ENCODE peak calls at places on chromosomes 13 and 19, in seven cellular contexts. One of them, this sample, is unnamed.

GRCh38 chr19:46413262-46414031 is at the start of gene CCDC8:
- DNase-seq in B cell: no peak
- DNase-seq in GM10248: no peak
- DNase-seq in astrocyte of the spinal cord: peak; percentile 97
- DNase-seq in CD4-positive, alpha-beta T cell: no peak
- DNase-seq in cardiac fibroblast: peak; percentile 85
- DNase-seq in epithelial cell of esophagus: peak; percentile 90
- DNase-seq in this sample: no peak

GRCh38 chr13:101712026-101712348 is 259.5 kb downstream of the ITGBL1 start:
- DNase-seq in epithelial cell of esophagus: no peak
- DNase-seq in CD4-positive, alpha-beta T cell: no peak
- DNase-seq in GM10248: no peak
- DNase-seq in B cell: no peak
- DNase-seq in astrocyte of the spinal cord: no peak
- DNase-seq in cardiac fibroblast: peak; percentile 45
- DNase-seq in this sample: no peak

GRCh38 chr19:34787059-34787824 is 14.2 kb upstream of the ZNF599 start:
- DNase-seq in epithelial cell of esophagus: no peak
- DNase-seq in B cell: no peak
- DNase-seq in astrocyte of the spinal cord: no peak
- DNase-seq in cardiac fibroblast: no peak
- DNase-seq in GM10248: no peak
- DNase-seq in CD4-positive, alpha-beta T cell: no peak
- DNase-seq in this sample: no peak

GRCh38 chr13:108835082-108835481 is 205.7 kb downstream of the MYO16 start:
- DNase-seq in B cell: no peak
- DNase-seq in astrocyte of the spinal cord: no peak
- DNase-seq in cardiac fibroblast: no peak
- DNase-seq in GM10248: no peak
- DNase-seq in CD4-positive, alpha-beta T cell: no peak
- DNase-seq in epithelial cell of esophagus: no peak
- DNase-seq in this sample: no peak

GRCh38 chr13:94233401-94233800 is 246.1 kb downstream of the DCT start:
- DNase-seq in cardiac fibroblast: peak; percentile 98
- DNase-seq in astrocyte of the spinal cord: peak; percentile 90
- DNase-seq in GM10248: no peak
- DNase-seq in epithelial cell of esophagus: peak; percentile 90
- DNase-seq in B cell: no peak
- DNase-seq in CD4-positive, alpha-beta T cell: no peak
- DNase-seq in this sample: no peak

GRCh38 chr19:46696052-46696451 is 20.9 kb downstream of the PRKD2 start:
- DNase-seq in cardiac fibroblast: no peak
- DNase-seq in GM10248: no peak
- DNase-seq in astrocyte of the spinal cord: no peak
- DNase-seq in CD4-positive, alpha-beta T cell: no peak
- DNase-seq in epithelial cell of esophagus: no peak
- DNase-seq in B cell: no peak
- DNase-seq in this sample: no peak

GRCh38 chr13:22243519-22244197 is 572.8 kb downstream of the FGF9 start:
- DNase-seq in B cell: no peak
- DNase-seq in cardiac fibroblast: no peak
- DNase-seq in epithelial cell of esophagus: no peak
- DNase-seq in CD4-positive, alpha-beta T cell: no peak
- DNase-seq in GM10248: no peak
- DNase-seq in astrocyte of the spinal cord: no peak
- DNase-seq in this sample: no peak

GRCh38 chr19:30084390-30084819 is 142.4 kb downstream of the URI1 start:
- DNase-seq in B cell: no peak
- DNase-seq in GM10248: no peak
- DNase-seq in cardiac fibroblast: no peak
- DNase-seq in astrocyte of the spinal cord: no peak
- DNase-seq in epithelial cell of esophagus: no peak
- DNase-seq in CD4-positive, alpha-beta T cell: no peak
- DNase-seq in this sample: no peak

GRCh38 chr19:7869453-7869909 is 4.7 kb downstream of the PRR36 start:
- DNase-seq in CD4-positive, alpha-beta T cell: peak; percentile 74
- DNase-seq in B cell: peak; percentile 91
- DNase-seq in GM10248: peak; percentile 84
- DNase-seq in cardiac fibroblast: peak; percentile 47
- DNase-seq in astrocyte of the spinal cord: no peak
- DNase-seq in epithelial cell of esophagus: peak; percentile 85
- DNase-seq in this sample: no peak

DNA sequence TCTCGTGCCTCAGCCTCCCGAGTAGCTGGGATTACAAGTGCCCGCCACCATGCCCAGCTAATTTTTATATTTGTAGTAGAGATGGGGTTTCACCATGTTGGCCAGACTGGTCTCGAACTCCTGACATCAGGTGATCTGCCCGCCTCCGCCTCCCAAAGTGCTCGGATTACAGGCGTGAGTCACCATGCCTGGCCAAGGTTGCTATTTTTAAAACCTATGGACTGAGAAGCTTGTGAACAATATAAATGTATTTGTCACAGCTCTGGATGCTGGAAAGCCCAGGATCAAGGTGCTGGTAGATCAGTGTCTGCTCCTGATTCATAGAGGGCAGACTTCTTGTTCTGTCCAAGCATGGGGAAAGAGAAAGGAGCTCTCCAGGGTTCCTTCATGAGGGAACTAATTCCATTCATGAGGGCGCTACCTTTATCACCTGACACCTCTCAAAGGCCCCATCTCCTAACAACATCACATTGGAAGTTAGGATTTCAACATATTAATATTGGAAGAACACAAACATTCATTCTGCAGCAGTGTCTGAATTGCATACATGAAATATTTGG is 16.1 kb downstream of the CARD8 start:
- DNase-seq in astrocyte of the spinal cord: peak; percentile 23
- DNase-seq in GM10248: no peak
- DNase-seq in cardiac fibroblast: peak; percentile 44
- DNase-seq in B cell: no peak
- DNase-seq in epithelial cell of esophagus: peak; percentile 41
- DNase-seq in CD4-positive, alpha-beta T cell: no peak
- DNase-seq in this sample: no peak
- TF ChIP-seq CTCF in astrocyte of the spinal cord: no peak
- TF ChIP-seq CTCF in GM10248: no peak
- TF ChIP-seq CTCF in cardiac fibroblast: no peak
- TF ChIP-seq CTCF in B cell: no peak
- TF ChIP-seq CTCF in epithelial cell of esophagus: no peak
- TF ChIP-seq CTCF in CD4-positive, alpha-beta T cell: no peak
- TF ChIP-seq CTCF in this sample: no peak

GRCh38 chr19:18211683-18212082 is 7.8 kb upstream of the RAB3A start:
- DNase-seq in epithelial cell of esophagus: no peak
- DNase-seq in B cell: peak; percentile 13
- DNase-seq in GM10248: no peak
- DNase-seq in CD4-positive, alpha-beta T cell: no peak
- DNase-seq in astrocyte of the spinal cord: no peak
- DNase-seq in cardiac fibroblast: no peak
- DNase-seq in this sample: peak; percentile 8

GRCh38 chr19:18205180-18205915 is 1.5 kb upstream of the RAB3A start:
- DNase-seq in epithelial cell of esophagus: peak; percentile 62
- DNase-seq in B cell: peak; percentile 82
- DNase-seq in astrocyte of the spinal cord: peak; percentile 74
- DNase-seq in CD4-positive, alpha-beta T cell: peak; percentile 30
- DNase-seq in cardiac fibroblast: peak; percentile 76
- DNase-seq in GM10248: peak; percentile 77
- DNase-seq in this sample: no peak

GRCh38 chr19:18204394-18205179 is 745 bp upstream of the RAB3A start:
- DNase-seq in GM10248: no peak
- DNase-seq in cardiac fibroblast: no peak
- DNase-seq in CD4-positive, alpha-beta T cell: peak; percentile 16
- DNase-seq in astrocyte of the spinal cord: no peak
- DNase-seq in B cell: peak; percentile 76
- DNase-seq in epithelial cell of esophagus: no peak
- DNase-seq in this sample: no peak

GRCh38 chr19:18206018-18206417 is 2.2 kb upstream of the RAB3A start:
- DNase-seq in CD4-positive, alpha-beta T cell: no peak
- DNase-seq in GM10248: no peak
- DNase-seq in astrocyte of the spinal cord: no peak
- DNase-seq in B cell: no peak
- DNase-seq in epithelial cell of esophagus: no peak
- DNase-seq in cardiac fibroblast: no peak
- DNase-seq in this sample: no peak

GRCh38 chr19:18208098-18208951 is 4.5 kb upstream of the RAB3A start:
- DNase-seq in GM10248: peak; percentile 61
- DNase-seq in cardiac fibroblast: peak; percentile 89
- DNase-seq in epithelial cell of esophagus: no peak
- DNase-seq in CD4-positive, alpha-beta T cell: peak; percentile 49
- DNase-seq in B cell: peak; percentile 79
- DNase-seq in astrocyte of the spinal cord: no peak
- DNase-seq in this sample: peak; percentile 26
- TF ChIP-seq CTCF in GM10248: peak; percentile 62
- TF ChIP-seq CTCF in cardiac fibroblast: peak; percentile 60
- TF ChIP-seq CTCF in epithelial cell of esophagus: peak; percentile 53
- TF ChIP-seq CTCF in CD4-positive, alpha-beta T cell: peak; percentile 72
- TF ChIP-seq CTCF in B cell: peak; percentile 82
- TF ChIP-seq CTCF in astrocyte of the spinal cord: peak; percentile 51
- TF ChIP-seq CTCF in this sample: peak; percentile 41

DNA sequence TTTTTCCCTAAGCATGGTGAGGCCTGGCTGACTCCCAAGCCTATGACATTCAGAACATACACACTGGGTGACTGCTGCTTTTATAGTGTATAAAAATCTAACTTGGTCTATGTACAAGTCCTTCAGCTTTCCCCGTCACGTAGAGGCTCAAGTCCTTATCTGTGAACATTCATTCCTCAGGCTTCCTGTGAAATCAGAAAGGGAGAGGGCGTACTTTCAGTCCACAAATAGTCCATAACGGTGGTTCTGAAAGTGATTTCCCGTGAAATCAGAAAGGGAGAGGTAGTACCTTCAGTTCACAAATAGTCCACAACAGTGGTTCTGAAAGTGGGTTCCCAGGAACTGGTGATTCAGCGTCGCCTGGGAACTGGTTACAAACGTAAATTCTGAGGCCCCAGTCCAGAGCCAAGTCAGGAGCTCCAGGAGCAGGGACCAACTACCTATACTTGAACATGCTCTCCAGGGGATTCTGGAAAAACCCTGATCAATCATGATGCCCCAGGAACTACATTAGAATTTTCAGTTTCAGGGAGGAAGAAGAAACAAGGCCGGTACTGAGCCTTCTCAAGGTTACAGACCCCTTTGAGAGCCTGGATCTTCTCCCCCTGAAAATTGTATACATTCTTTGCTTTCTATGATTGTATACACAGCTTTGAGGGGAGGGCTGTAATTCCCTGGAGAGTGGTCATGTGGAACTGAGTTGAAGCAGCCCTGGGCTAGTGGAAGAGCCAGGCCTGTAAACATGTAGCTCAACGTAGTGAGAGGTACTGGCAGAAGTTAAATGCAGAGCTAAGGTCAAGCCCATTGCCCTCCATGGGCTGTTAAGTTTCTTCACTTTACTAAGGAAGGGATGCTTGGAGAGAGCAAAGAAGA is 17.3 kb downstream of the DOCK9 start:
- DNase-seq in B cell: no peak
- DNase-seq in CD4-positive, alpha-beta T cell: no peak
- DNase-seq in astrocyte of the spinal cord: no peak
- DNase-seq in epithelial cell of esophagus: no peak
- DNase-seq in cardiac fibroblast: no peak
- DNase-seq in GM10248: no peak
- DNase-seq in this sample: no peak
- TF ChIP-seq CTCF in B cell: no peak
- TF ChIP-seq CTCF in CD4-positive, alpha-beta T cell: no peak
- TF ChIP-seq CTCF in astrocyte of the spinal cord: no peak
- TF ChIP-seq CTCF in epithelial cell of esophagus: no peak
- TF ChIP-seq CTCF in cardiac fibroblast: no peak
- TF ChIP-seq CTCF in GM10248: no peak
- TF ChIP-seq CTCF in this sample: no peak

GRCh38 chr13:59398127-59398526 is 765.6 kb downstream of the DIAPH3 start:
- DNase-seq in B cell: no peak
- DNase-seq in cardiac fibroblast: peak; percentile 30
- DNase-seq in CD4-positive, alpha-beta T cell: no peak
- DNase-seq in astrocyte of the spinal cord: no peak
- DNase-seq in GM10248: no peak
- DNase-seq in epithelial cell of esophagus: no peak
- DNase-seq in this sample: no peak
- TF ChIP-seq CTCF in B cell: no peak
- TF ChIP-seq CTCF in cardiac fibroblast: no peak
- TF ChIP-seq CTCF in CD4-positive, alpha-beta T cell: no peak
- TF ChIP-seq CTCF in astrocyte of the spinal cord: no peak
- TF ChIP-seq CTCF in GM10248: no peak
- TF ChIP-seq CTCF in epithelial cell of esophagus: no peak
- TF ChIP-seq CTCF in this sample: no peak

GRCh38 chr19:17079710-17080440 is 4.3 kb downstream of the MYO9B start:
- DNase-seq in B cell: peak; percentile 55
- DNase-seq in epithelial cell of esophagus: peak; percentile 99
- DNase-seq in astrocyte of the spinal cord: peak; percentile 99
- DNase-seq in cardiac fibroblast: peak; percentile 99
- DNase-seq in GM10248: peak; percentile 70
- DNase-seq in CD4-positive, alpha-beta T cell: peak; percentile 44
- DNase-seq in this sample: no peak
- TF ChIP-seq CTCF in B cell: peak; percentile 32
- TF ChIP-seq CTCF in epithelial cell of esophagus: peak; percentile 67
- TF ChIP-seq CTCF in astrocyte of the spinal cord: peak; percentile 76
- TF ChIP-seq CTCF in cardiac fibroblast: peak; percentile 80
- TF ChIP-seq CTCF in GM10248: peak; percentile 27
- TF ChIP-seq CTCF in CD4-positive, alpha-beta T cell: no peak
- TF ChIP-seq CTCF in this sample: no peak

GRCh38 chr13:80037505-80037888 is 303.4 kb downstream of the SPRY2 start:
- DNase-seq in astrocyte of the spinal cord: peak; percentile 88
- DNase-seq in B cell: no peak
- DNase-seq in cardiac fibroblast: peak; percentile 95
- DNase-seq in CD4-positive, alpha-beta T cell: no peak
- DNase-seq in GM10248: no peak
- DNase-seq in epithelial cell of esophagus: peak; percentile 94
- DNase-seq in this sample: no peak
- TF ChIP-seq CTCF in astrocyte of the spinal cord: no peak
- TF ChIP-seq CTCF in B cell: no peak
- TF ChIP-seq CTCF in cardiac fibroblast: no peak
- TF ChIP-seq CTCF in CD4-positive, alpha-beta T cell: no peak
- TF ChIP-seq CTCF in GM10248: no peak
- TF ChIP-seq CTCF in epithelial cell of esophagus: no peak
- TF ChIP-seq CTCF in this sample: no peak

GRCh38 chr19:12833747-12834417 is 497 bp downstream of the RTBDN start:
- DNase-seq in CD4-positive, alpha-beta T cell: no peak
- DNase-seq in GM10248: peak; percentile 69
- DNase-seq in cardiac fibroblast: no peak
- DNase-seq in astrocyte of the spinal cord: no peak
- DNase-seq in epithelial cell of esophagus: peak; percentile 36
- DNase-seq in B cell: peak; percentile 82
- DNase-seq in this sample: peak; percentile 63
- TF ChIP-seq CTCF in CD4-positive, alpha-beta T cell: no peak
- TF ChIP-seq CTCF in GM10248: no peak
- TF ChIP-seq CTCF in cardiac fibroblast: no peak
- TF ChIP-seq CTCF in astrocyte of the spinal cord: no peak
- TF ChIP-seq CTCF in epithelial cell of esophagus: no peak
- TF ChIP-seq CTCF in B cell: no peak
- TF ChIP-seq CTCF in this sample: no peak

DNA sequence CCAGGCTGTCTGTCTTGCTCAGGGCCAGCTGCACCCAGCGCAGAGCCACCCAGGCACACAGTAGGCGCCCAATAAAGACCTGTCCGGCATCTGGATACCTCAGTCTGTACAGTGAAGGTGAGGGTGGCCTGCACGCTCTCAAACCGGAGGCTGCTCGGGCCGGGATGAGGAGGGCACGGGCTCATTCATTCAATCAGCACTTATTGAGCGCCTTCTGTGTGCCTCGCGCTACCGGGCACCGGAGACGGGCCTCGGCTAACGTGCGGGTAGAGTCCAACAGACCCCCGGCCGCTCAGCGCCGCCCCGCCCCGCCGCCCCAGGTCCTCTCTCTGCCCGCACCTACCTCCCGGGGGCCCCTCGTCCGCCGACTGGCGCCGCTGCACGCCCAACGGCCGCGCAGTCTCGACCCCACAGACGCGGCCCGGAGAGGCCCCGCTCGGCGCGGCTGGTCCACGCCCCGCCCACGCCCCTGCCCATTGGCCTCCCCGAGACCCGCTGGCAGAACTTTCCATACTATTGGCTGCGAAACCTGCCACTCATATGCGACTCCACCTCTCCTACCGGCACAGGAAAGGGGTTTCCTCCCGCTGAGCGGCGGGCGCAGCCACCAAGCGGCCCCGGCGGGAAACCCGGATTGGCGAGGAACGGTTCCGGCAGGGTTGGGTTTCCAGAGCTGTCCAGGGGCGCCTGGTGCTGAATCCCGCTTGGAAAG is at the start of gene SLC39A3:
- DNase-seq in GM10248: peak; percentile 100
- DNase-seq in epithelial cell of esophagus: peak; percentile 99
- DNase-seq in B cell: peak; percentile 100
- DNase-seq in CD4-positive, alpha-beta T cell: peak; percentile 99
- DNase-seq in cardiac fibroblast: peak; percentile 99
- DNase-seq in astrocyte of the spinal cord: peak; percentile 98
- DNase-seq in this sample: peak; percentile 100
- TF ChIP-seq CTCF in GM10248: peak; percentile 3
- TF ChIP-seq CTCF in epithelial cell of esophagus: no peak
- TF ChIP-seq CTCF in B cell: no peak
- TF ChIP-seq CTCF in CD4-positive, alpha-beta T cell: no peak
- TF ChIP-seq CTCF in cardiac fibroblast: peak; percentile 12
- TF ChIP-seq CTCF in astrocyte of the spinal cord: no peak
- TF ChIP-seq CTCF in this sample: no peak

This sample was measured in D721Med.